ENCODE peak calls at places on chromosomes 16 and 17, in seven cellular contexts. E, F, I, Y, C, G and X are unnamed samples. For H3K4me1, the result is how much of the 10 kb centered on the place peaks cover.

GRCh38 chr17:37651846-37652245 is 8.6 kb upstream of the DDX52 start:
- DNase-seq in E (no peak), Y (no peak), I (no peak), F (no peak), C (no peak), G (no peak), X (no peak)

GRCh38 chr17:39225974-39226683 is 384 bp upstream of the STAC2 start:
- DNase-seq in F (peak), E (peak), G (no peak), I (peak), C (peak), Y (no peak), X (peak)

GRCh38 chr16:86772671-86773338 is 194.5 kb downstream of the FOXL1 start:
- DNase-seq in E (peak), C (peak), F (no peak), Y (peak), G (no peak), I (no peak), X (no peak)

GRCh38 chr16:79339863-79340262 is 260.7 kb downstream of the MAF start:
- DNase-seq in E (no peak), G (no peak), Y (no peak), C (no peak), F (no peak), I (no peak), X (no peak)

GRCh38 chr17:72447251-72447640 is 326.4 kb downstream of the SOX9 start:
- DNase-seq in G (no peak), C (no peak), Y (no peak), E (no peak), I (no peak), F (no peak), X (no peak)

GRCh38 chr17:9021158-9021984 is at the start of gene NTN1:
- DNase-seq in I (peak), G (no peak), Y (peak), F (peak), E (peak), C (peak), X (peak)

GRCh38 chr16:6265956-6266355 is 1066.7 kb upstream of the RBFOX1 start:
- DNase-seq in G (no peak), E (no peak), Y (no peak), F (no peak), I (no peak), C (no peak), X (no peak)

GRCh38 chr16:82995927-82996441 is 369.2 kb downstream of the CDH13 start:
- DNase-seq in C (peak), I (no peak), F (no peak), G (no peak), E (no peak), Y (no peak), X (peak)

GRCh38 chr17:46732754-46733398 is 85.6 kb downstream of the WNT3 start:
- DNase-seq in Y (no peak), F (peak), E (peak), I (peak), G (no peak), C (no peak), X (no peak)

GRCh38 chr16:89172171-89172900 is 788 bp downstream of the CDH15 start:
- DNase-seq in Y (no peak), F (no peak), E (no peak), C (no peak), G (no peak), I (no peak), X (no peak)

GRCh38 chr16:89171216-89172170 is at the start of gene CDH15:
- DNase-seq in E (peak), F (peak), Y (peak), I (peak), G (peak), C (peak), X (peak)

GRCh38 chr16:89168381-89169189 is 3.0 kb upstream of the CDH15 start:
- DNase-seq in E (no peak), G (no peak), C (peak), Y (no peak), I (no peak), F (peak), X (no peak)

GRCh38 chr16:89169778-89170177 is 1.8 kb upstream of the CDH15 start:
- DNase-seq in Y (no peak), F (no peak), E (no peak), I (no peak), G (no peak), C (no peak), X (no peak)

GRCh38 chr16:89170346-89171215 is 967 bp upstream of the CDH15 start:
- DNase-seq in F (peak), E (no peak), Y (peak), G (peak), C (no peak), I (peak), X (peak)
- TF ChIP-seq EZH2phosphoT487 in F (no peak), E (no peak), Y (no peak), G (no peak), C (no peak), I (no peak), X (no peak)

GRCh38 chr17:82962163-82962720 is 117.2 kb upstream of the METRNL start:
- DNase-seq in E (no peak), Y (peak), C (peak), G (no peak), F (no peak), I (no peak), X (no peak)

GRCh38 chr17:82959990-82960418 is 119.4 kb upstream of the METRNL start:
- DNase-seq in C (no peak), E (no peak), G (no peak), F (no peak), I (no peak), Y (no peak), X (no peak)

GRCh38 chr17:82959242-82959930 is 119.6 kb upstream of the ZNF750 start:
- DNase-seq in E (no peak), G (no peak), Y (no peak), C (no peak), I (no peak), F (no peak), X (no peak)

GRCh38 chr17:82961366-82962162 is 117.8 kb upstream of the METRNL start:
- DNase-seq in E (no peak), G (no peak), F (no peak), Y (no peak), I (no peak), C (no peak), X (no peak)

GRCh38 chr17:82960419-82961271 is 118.8 kb upstream of the METRNL start:
- DNase-seq in G (no peak), C (no peak), Y (no peak), I (no peak), E (no peak), F (no peak), X (no peak)
- H3K4me1 ChIP-seq in G (under half), C (under half), Y (under half), I (under half), E (under half), F (under half), X (under half)

DNA sequence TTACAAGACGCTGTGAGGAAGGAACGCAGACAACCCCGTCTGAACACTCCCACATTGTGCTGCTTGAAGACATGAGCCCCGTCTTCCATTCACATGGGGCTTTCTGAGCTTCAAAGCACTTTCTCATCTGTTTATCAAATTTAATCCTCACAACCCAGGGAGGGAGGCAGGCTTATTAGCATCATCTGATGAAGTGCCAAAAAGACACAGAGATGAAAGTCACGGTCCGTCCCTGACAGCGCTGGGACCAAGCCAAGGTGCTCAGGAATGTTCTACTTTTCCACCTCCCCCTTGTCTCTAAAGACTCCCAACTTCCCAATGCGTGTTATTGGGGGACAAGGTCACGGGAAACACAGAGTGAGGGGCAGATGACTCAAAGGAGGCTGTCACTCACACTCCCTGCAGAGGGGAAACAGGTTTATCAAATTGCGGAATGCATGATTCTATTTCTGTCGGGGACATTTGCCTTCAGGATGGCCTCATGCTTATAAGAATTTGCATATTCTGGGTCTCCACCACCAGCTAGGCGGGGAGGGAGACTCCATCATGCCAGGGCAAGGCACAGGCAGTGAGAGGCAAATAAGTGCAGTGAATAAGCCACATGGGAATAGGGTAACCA is 10.7 kb downstream of the XYLT1 start:
- DNase-seq in G (no peak), Y (no peak), F (peak), I (no peak), E (no peak), C (no peak), X (no peak)
- TF ChIP-seq EZH2phosphoT487 in G (no peak), Y (no peak), F (no peak), I (no peak), E (no peak), C (no peak), X (no peak)

DNA sequence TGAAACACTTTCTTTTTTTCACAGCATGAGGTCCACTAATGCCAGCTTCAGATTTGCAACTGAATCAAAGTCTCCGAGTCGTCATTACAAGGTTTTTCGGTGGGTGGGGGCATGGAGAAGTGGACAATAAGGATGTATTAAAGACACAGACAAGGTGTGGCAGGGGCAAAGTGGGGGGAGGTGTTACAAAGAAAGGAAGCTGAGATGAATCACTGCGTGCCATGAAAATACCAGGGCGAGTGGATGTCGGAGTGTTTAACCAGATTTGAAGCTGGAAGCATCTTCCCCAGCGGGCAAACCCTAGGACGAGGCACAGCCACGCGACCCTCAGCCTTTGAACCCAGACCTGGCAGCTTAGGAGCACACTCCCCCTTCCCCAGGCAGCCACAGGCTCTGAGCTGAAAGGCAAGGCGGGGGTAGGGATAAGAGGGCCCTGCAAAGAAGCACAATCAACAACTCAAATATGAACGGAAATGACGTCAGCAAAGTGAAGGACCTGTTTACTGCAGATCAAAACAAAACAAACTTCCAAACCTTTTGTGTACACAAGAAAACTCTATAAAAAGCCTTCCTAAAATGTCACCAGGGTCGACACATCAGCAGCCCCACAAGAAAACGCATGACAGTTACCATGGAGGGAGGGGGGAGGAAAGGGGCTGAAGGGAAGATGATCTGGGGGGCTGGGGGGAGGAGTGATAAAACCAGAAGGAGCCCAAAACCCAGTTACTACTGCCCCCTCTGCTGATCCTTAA is 5.6 kb upstream of the ZFHX3 start:
- DNase-seq in Y (peak), I (peak), G (peak), C (no peak), F (no peak), E (no peak), X (no peak)
- H3K4me1 ChIP-seq in Y (half or more), I (half or more), G (half or more), C (under half), F (under half), E (half or more), X (half or more)

GRCh38 chr17:48373130-48373844 is 56.7 kb downstream of the SKAP1 start:
- DNase-seq in I (no peak), E (no peak), F (no peak), G (no peak), Y (no peak), C (no peak), X (no peak)
- TF ChIP-seq EZH2phosphoT487 in I (no peak), E (no peak), F (no peak), G (no peak), Y (no peak), C (no peak), X (no peak)

DNA sequence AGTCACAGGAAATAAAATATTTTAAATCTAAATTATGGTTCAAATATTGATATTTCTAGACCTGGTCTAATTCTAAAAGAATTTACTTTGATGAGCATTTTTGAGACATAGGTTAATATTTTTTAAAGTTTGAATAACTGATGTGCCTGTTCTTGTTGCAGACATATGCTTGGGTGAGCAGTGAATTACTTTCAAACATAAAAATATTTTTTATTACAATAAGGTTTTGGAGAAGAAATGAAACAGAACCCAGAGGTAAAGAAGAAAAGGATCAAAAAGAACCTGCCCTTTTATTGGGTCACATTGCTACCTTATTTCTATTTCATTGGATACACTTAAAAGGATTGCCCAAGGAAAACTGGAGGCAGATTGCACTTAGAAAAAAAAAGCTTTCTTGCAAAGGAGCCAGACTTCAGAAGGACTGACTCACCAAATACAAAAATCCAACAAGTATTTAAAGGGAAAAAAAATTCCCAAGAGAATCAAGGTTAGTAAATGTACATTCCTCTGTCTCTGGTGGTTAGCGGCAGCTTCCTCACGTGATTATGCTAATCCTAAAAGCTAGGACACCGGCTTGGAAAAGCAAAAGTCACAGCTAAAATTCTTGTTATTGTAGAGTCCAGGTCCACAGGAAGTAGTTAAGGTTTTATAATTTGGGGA is 18.5 kb downstream of the ENPP7 start:
- DNase-seq in C (peak), F (no peak), I (no peak), E (peak), G (no peak), Y (peak), X (no peak)
- H3K4me1 ChIP-seq in C (under half), F (under half), I (under half), E (under half), G (under half), Y (under half), X (under half)

GRCh38 chr16:51034481-51035109 is 116.5 kb downstream of the SALL1 start:
- DNase-seq in C (no peak), F (peak), I (no peak), G (no peak), E (no peak), Y (no peak), X (no peak)
- TF ChIP-seq EZH2phosphoT487 in C (no peak), F (no peak), I (no peak), G (no peak), E (no peak), Y (no peak), X (no peak)